ENCODE peak calls at places on chromosomes 2 and 18, in ten cellular contexts. H is activated T-cell treated with anti-CD3 and anti-CD28 coated beads, Interleukin-2, amount 50 U/mL, for 48 hours; B is stimulated activated CD4-positive, alpha-beta T cell treated with anti-CD3 and anti-CD28 coated beads, Interleukin-2, amount 100 ng/mL, for 48 hours; L is globus pallidus; T is iris pigment epithelial cell; U is EL; P is Ammon's horn; J is cardiac fibroblast; R is DMS53; E is mesendoderm. A is an unnamed sample.

GRCh38 chr2:9950521-9951271 is 797 bp upstream of the GRHL1 start:
- DNase-seq in L (no peak), U (peak), T (no peak), P (no peak), R (peak), E (peak), J (no peak), H (peak), B (peak), A (no peak)

GRCh38 chr2:110720547-110720946 is 11.8 kb upstream of the ACOXL start:
- DNase-seq in B (no peak), U (no peak), J (no peak), H (no peak), P (no peak), E (no peak), T (no peak), R (no peak), L (no peak), A (no peak)

GRCh38 chr2:233247744-233248143 is 3.7 kb upstream of the ATG16L1 start:
- DNase-seq in E (peak), R (peak), P (no peak), T (peak), H (peak), J (peak), B (peak), U (peak), L (no peak), A (no peak)

GRCh38 chr2:28717339-28717758 is 34.3 kb upstream of the PPP1CB start:
- DNase-seq in E (peak), T (peak), R (peak), P (peak), H (no peak), U (peak), J (peak), L (no peak), B (no peak), A (no peak)

GRCh38 chr2:40741532-40741931 is 289.6 kb upstream of the SLC8A1 start:
- DNase-seq in U (peak), L (no peak), T (no peak), P (no peak), J (no peak), B (no peak), H (no peak), R (no peak), E (no peak), A (no peak)

GRCh38 chr2:127000937-127001336 is 102.2 kb downstream of the TEX51 start:
- DNase-seq in T (peak), U (no peak), P (no peak), E (no peak), B (no peak), L (no peak), H (no peak), R (peak), J (peak), A (no peak)

GRCh38 chr18:77061946-77062517 is 70.6 kb downstream of the MBP start:
- DNase-seq in B (no peak), H (peak), U (no peak), P (peak), R (no peak), T (peak), E (peak), J (no peak), L (no peak), A (no peak)

GRCh38 chr2:212816267-212816666 is 277.7 kb upstream of the ERBB4 start:
- DNase-seq in E (peak), H (no peak), T (no peak), B (no peak), R (no peak), L (no peak), U (no peak), J (no peak), P (no peak), A (no peak)

GRCh38 chr2:107742460-107743027 is 84.1 kb upstream of the RGPD4 start:
- DNase-seq in J (no peak), B (no peak), E (no peak), L (no peak), P (no peak), H (no peak), T (no peak), U (no peak), R (no peak), A (no peak)

GRCh38 chr2:36371070-36371962 is 15.7 kb downstream of the CRIM1 start:
- DNase-seq in J (peak), H (no peak), U (peak), E (no peak), T (peak), P (no peak), L (no peak), R (no peak), B (no peak), A (no peak)

GRCh38 chr2:204255068-204255467 is 290.2 kb upstream of the PARD3B start:
- DNase-seq in U (no peak), E (no peak), J (no peak), L (no peak), R (peak), H (no peak), T (no peak), B (no peak), P (no peak), A (no peak)

GRCh38 chr2:236089271-236090026 is 78.7 kb downstream of the GBX2 start:
- DNase-seq in B (no peak), R (no peak), T (no peak), J (no peak), L (no peak), U (peak), H (no peak), P (no peak), E (no peak), A (no peak)

GRCh38 chr18:40868110-40868858 is 1086.8 kb upstream of the PIK3C3 start:
- DNase-seq in B (no peak), R (peak), E (no peak), U (peak), P (no peak), L (no peak), H (no peak), J (peak), T (peak), A (no peak)

GRCh38 chr2:80169811-80170594 is 134.5 kb downstream of the LRRTM1 start:
- DNase-seq in L (no peak), H (no peak), B (no peak), J (no peak), P (no peak), E (no peak), U (no peak), R (no peak), T (no peak), A (no peak)

GRCh38 chr2:142944721-142945120 is 67.3 kb downstream of the KYNU start:
- DNase-seq in R (no peak), U (peak), E (no peak), H (no peak), T (peak), J (peak), L (no peak), P (no peak), B (no peak), A (no peak)

GRCh38 chr2:240519396-240520142 is 38.2 kb downstream of the ANKMY1 start:
- DNase-seq in P (no peak), R (no peak), B (no peak), T (peak), U (peak), J (peak), H (no peak), L (no peak), E (no peak), A (no peak)

GRCh38 chr2:159202568-159203071 is 83.9 kb downstream of the WDSUB1 start:
- DNase-seq in P (peak), U (peak), B (no peak), J (peak), R (no peak), H (no peak), T (peak), E (peak), L (peak), A (no peak)

A was measured in activated naive CD8-positive, alpha-beta T cell treated with anti-CD3 and anti-CD28 coated beads, Interleukin-2, amount 10 ng/mL, durations not matched to agents 7 days and 5 days.